ENCODE peak calls at places on chromosomes 1 and 21, in seven cellular contexts. M is skeletal muscle cell; L is sigmoid colon; S is iris pigment epithelial cell; G is cardiac muscle cell; D is NCI-H460; F is stimulated activated CD4-positive, alpha-beta T cell treated with anti-CD3 and anti-CD28 coated beads, Interleukin-15, amount 100 ng/mL, for 1 hour. T is an unnamed sample.

GRCh38 chr21:14877581-14878228 is 187.1 kb downstream of the NRIP1 start:
- DNase-seq in M (no peak), L (no peak), S (peak; percentile 85), G (no peak), D (no peak), F (no peak), T (peak; percentile 73)

GRCh38 chr1:185444651-185445050 is 127.6 kb upstream of the IVNS1ABP start:
- DNase-seq in M (no peak), L (no peak), S (no peak), G (no peak), D (no peak), F (no peak), T (no peak)

GRCh38 chr21:33396966-33397365 is 6.2 kb upstream of the IFNGR2 start:
- DNase-seq in M (peak; percentile 88), L (no peak), S (peak; percentile 95), G (no peak), D (no peak), F (no peak), T (peak; percentile 90)

GRCh38 chr21:28513450-28513849 is 479.2 kb downstream of the LTN1 start:
- DNase-seq in M (no peak), L (no peak), S (no peak), G (no peak), D (no peak), F (no peak), T (no peak)

GRCh38 chr1:147504801-147505303 is 36.4 kb upstream of the BCL9 start:
- DNase-seq in M (no peak), L (no peak), S (peak; percentile 57), G (peak; percentile 78), D (no peak), F (no peak), T (peak; percentile 55)

GRCh38 chr1:20936216-20936615 is 149.1 kb upstream of the HP1BP3 start:
- DNase-seq in M (no peak), L (no peak), S (no peak), G (no peak), D (no peak), F (no peak), T (no peak)

GRCh38 chr1:198530964-198531363 is 9.5 kb downstream of the ATP6V1G3 start:
- DNase-seq in M (no peak), L (no peak), S (no peak), G (peak; percentile 36), D (no peak), F (no peak), T (no peak)

GRCh38 chr1:161958425-161958824 is 65.2 kb downstream of the OLFML2B start:
- DNase-seq in M (no peak), L (no peak), S (peak; percentile 44), G (no peak), D (no peak), F (no peak), T (peak; percentile 88)

GRCh38 chr1:11501491-11501897 is 22.5 kb downstream of the DISP3 start:
- DNase-seq in M (no peak), L (peak; percentile 56), S (no peak), G (no peak), D (no peak), F (no peak), T (no peak)

GRCh38 chr1:1914842-1915692 is at the start of gene CALML6:
- DNase-seq in M (no peak), L (no peak), S (no peak), G (peak; percentile 45), D (no peak), F (no peak), T (no peak)

GRCh38 chr1:214551436-214552173 is at the start of gene PTPN14:
- DNase-seq in M (peak; percentile 85), L (peak; percentile 95), S (peak; percentile 96), G (peak; percentile 97), D (peak; percentile 95), F (no peak), T (peak; percentile 97)

GRCh38 chr1:20726932-20727745 is 5.4 kb downstream of the SH2D5 start:
- DNase-seq in M (no peak), L (peak; percentile 50), S (no peak), G (no peak), D (no peak), F (no peak), T (no peak)

GRCh38 chr1:1024421-1025415 is 4.8 kb downstream of the AGRN start:
- DNase-seq in M (no peak), L (no peak), S (peak; percentile 33), G (peak; percentile 44), D (no peak), F (no peak), T (peak; percentile 80)

GRCh38 chr1:43901562-43901961 is 32.0 kb upstream of the ARTN start:
- DNase-seq in M (no peak), L (no peak), S (no peak), G (no peak), D (no peak), F (no peak), T (no peak)

GRCh38 chr1:230807029-230807428 is 59.8 kb downstream of the CAPN9 start:
- DNase-seq in M (no peak), L (peak; percentile 84), S (no peak), G (no peak), D (no peak), F (no peak), T (no peak)

GRCh38 chr1:97384294-97384952 is 536.4 kb downstream of the DPYD start:
- DNase-seq in M (no peak), L (no peak), S (peak; percentile 90), G (no peak), D (no peak), F (no peak), T (peak; percentile 92)

GRCh38 chr1:208535518-208535917 is 291.3 kb upstream of the PLXNA2 start:
- DNase-seq in M (no peak), L (no peak), S (no peak), G (no peak), D (no peak), F (no peak), T (no peak)

GRCh38 chr1:110319332-110320167 is 19.6 kb upstream of the RBM15 start:
- DNase-seq in M (no peak), L (no peak), S (peak; percentile 19), G (no peak), D (no peak), F (no peak), T (no peak)

GRCh38 chr21:46051379-46051770 is 46.5 kb upstream of the COL6A2 start:
- DNase-seq in M (no peak), L (peak; percentile 46), S (no peak), G (no peak), D (no peak), F (no peak), T (no peak)

GRCh38 chr21:42388740-42389448 is 7.0 kb downstream of the TMPRSS3 start:
- DNase-seq in M (no peak), L (peak; percentile 22), S (no peak), G (peak; percentile 54), D (no peak), F (no peak), T (peak; percentile 14)

GRCh38 chr1:78096976-78097375 is 51.2 kb downstream of the GIPC2 start:
- DNase-seq in M (no peak), L (no peak), S (no peak), G (no peak), D (no peak), F (no peak), T (no peak)

GRCh38 chr1:215599418-215599817 is 32.3 kb downstream of the KCTD3 start:
- DNase-seq in M (peak; percentile 45), L (no peak), S (peak; percentile 81), G (peak; percentile 60), D (no peak), F (no peak), T (peak; percentile 67)

GRCh38 chr1:17189632-17190525 is 15.0 kb upstream of the PADI1 start:
- DNase-seq in M (peak; percentile 80), L (peak; percentile 40), S (peak; percentile 94), G (no peak), D (no peak), F (no peak), T (peak; percentile 99)

T was measured in M059J.